ENCODE peak calls at places on chromosomes 16 and 17, in five cellular contexts. M is PC-3, A is neural progenitor cell, P is HCT116, X is MM.1S. K is an unnamed sample. For H3K36me3, the result is how much of the 10 kb centered on the place peaks cover.

GRCh38 chr17:58311429-58311894 is 17.1 kb downstream of the TSPOAP1 start:
- DNase-seq in X (no peak), A (no peak), M (no peak), P (no peak), K (no peak)

GRCh38 chr17:38401459-38401858 is 26.8 kb upstream of the ARHGAP23 start:
- DNase-seq in X (no peak), P (no peak), M (no peak), A (no peak), K (no peak)

GRCh38 chr17:42754782-42755181 is 6.2 kb upstream of the RAMP2 start:
- DNase-seq in X (no peak), P (no peak), A (no peak), M (peak), K (peak)

GRCh38 chr16:1941924-1942809 is 832 bp downstream of the MSRB1 start:
- DNase-seq in P (no peak), A (no peak), X (no peak), M (peak), K (peak)

GRCh38 chr16:3058173-3059030 is 7.0 kb upstream of the IL32 start:
- DNase-seq in A (peak), P (peak), X (peak), M (peak), K (peak)

GRCh38 chr17:81539961-81540675 is 11.9 kb downstream of the FSCN2 start:
- DNase-seq in M (no peak), X (no peak), A (no peak), P (no peak), K (no peak)

GRCh38 chr17:68343976-68344375 is 52.7 kb downstream of the ARSG start:
- DNase-seq in P (no peak), X (no peak), A (no peak), M (no peak), K (no peak)

GRCh38 chr16:77331802-77332586 is 102.8 kb downstream of the ADAMTS18 start:
- DNase-seq in P (no peak), A (no peak), X (no peak), M (no peak), K (no peak)

GRCh38 chr17:49989518-49989880 is 5.5 kb downstream of the DLX3 start:
- DNase-seq in A (peak), M (no peak), P (no peak), X (no peak), K (no peak)

GRCh38 chr16:84281077-84281476 is 13.6 kb upstream of the WFDC1 start:
- DNase-seq in P (peak), A (peak), M (peak), X (no peak), K (no peak)

GRCh38 chr17:30819941-30820705 is 4.4 kb downstream of the CRLF3 start:
- DNase-seq in P (no peak), M (no peak), X (no peak), A (no peak), K (peak)

DNA sequence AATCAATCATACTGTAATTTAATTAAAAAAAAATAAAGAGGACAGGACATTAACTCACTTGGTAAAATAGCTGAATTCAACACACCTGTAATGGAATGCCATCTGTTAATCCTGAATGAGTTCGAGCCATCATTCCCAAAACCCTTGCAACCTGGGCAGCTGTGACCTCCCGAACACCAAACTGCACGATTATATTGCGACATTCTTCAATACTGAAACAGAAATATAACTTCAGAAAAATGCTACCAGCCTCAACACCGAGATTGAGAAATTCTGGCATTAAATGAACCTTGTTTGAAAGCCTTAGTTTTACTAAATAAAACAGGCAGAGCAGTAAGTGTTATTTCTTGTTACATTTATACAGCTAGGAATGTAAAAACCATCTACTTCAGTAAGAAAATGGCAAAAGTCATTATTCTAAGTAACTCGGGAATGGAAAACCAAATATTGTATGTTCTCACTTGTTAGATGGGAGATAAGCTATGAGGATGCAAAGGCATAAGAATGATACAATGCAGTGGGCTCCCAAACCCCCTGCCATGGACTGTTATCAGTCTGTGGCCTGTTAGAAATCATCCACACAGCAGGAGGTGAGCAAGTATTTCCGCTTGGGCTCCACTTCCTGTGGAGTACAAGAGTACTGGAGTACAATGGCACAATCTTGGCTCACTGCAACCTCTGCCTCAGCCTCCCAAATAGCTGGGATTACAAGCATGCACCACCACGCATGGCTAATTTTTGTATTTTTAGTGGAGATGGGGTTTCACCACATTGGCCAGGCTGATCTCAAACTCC is 46.5 kb downstream of the CNOT1 start:
- DNase-seq in X (no peak), A (peak), M (no peak), P (no peak), K (no peak)
- H3K36me3 ChIP-seq in X (under half), A (half or more), M (under half), P (half or more), K (half or more)

DNA sequence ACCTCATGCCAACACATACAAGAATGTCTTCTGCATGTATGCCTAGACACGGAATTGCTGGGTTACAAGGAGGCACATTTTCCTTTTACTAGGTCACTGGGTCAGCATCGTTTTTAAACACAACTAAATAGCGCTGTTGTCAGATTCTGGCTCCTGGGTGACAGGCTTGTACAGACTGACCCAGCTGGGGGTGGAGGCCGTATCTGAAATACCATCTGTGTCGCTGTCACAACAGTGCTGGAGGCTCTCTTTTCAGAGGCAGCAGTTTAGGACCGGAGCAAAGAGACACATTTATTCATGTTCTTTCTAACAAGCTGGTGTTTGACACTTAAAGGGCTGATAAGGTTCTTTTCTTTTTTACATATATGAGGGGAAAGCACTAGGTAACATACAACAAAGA is 403.0 kb upstream of the ASIC2 start:
- DNase-seq in M (no peak), A (no peak), X (no peak), P (no peak), K (no peak)
- TF ChIP-seq EZH2phosphoT487 in M (no peak), A (no peak), X (no peak), P (no peak), K (no peak)

GRCh38 chr17:17165666-17166308 is 40.3 kb downstream of the PLD6 start:
- DNase-seq in A (no peak), X (no peak), M (no peak), P (no peak), K (no peak)
- H3K36me3 ChIP-seq in A (under half), X (under half), M (half or more), P (under half), K (under half)

DNA sequence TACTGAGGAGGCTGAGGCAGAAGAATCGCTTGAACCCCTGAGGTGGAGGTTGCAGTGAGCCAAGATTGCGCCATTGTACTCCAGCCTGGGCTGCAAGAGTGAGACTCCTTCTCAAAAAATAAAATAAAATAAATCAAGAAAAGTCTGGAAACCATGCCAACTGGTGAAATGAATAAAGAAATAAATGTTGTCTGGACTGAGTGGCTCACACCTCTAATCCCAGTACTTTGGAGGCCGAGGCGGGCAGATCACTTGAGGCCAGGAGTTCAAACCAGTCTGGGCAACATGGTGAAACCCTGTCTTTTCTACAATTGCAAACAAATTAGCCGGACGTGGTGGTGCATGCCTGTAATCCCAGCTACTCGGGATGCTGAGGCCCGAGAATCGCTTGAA is 744 bp upstream of the LRRC37A3 start:
- DNase-seq in X (no peak), P (no peak), A (peak), M (peak), K (peak)
- TF ChIP-seq EZH2phosphoT487 in X (no peak), P (no peak), A (no peak), M (no peak), K (no peak)

GRCh38 chr17:82924812-82925211 is 85.0 kb upstream of the ZNF750 start:
- DNase-seq in A (no peak), X (no peak), M (peak), P (peak), K (no peak)
- H3K36me3 ChIP-seq in A (under half), X (under half), M (under half), P (under half), K (under half)

GRCh38 chr17:34311291-34311690 is 7.9 kb upstream of the CCL8 start:
- DNase-seq in M (no peak), X (no peak), A (no peak), P (no peak), K (no peak)
- TF ChIP-seq EZH2phosphoT487 in M (no peak), X (no peak), A (no peak), P (no peak), K (no peak)

DNA sequence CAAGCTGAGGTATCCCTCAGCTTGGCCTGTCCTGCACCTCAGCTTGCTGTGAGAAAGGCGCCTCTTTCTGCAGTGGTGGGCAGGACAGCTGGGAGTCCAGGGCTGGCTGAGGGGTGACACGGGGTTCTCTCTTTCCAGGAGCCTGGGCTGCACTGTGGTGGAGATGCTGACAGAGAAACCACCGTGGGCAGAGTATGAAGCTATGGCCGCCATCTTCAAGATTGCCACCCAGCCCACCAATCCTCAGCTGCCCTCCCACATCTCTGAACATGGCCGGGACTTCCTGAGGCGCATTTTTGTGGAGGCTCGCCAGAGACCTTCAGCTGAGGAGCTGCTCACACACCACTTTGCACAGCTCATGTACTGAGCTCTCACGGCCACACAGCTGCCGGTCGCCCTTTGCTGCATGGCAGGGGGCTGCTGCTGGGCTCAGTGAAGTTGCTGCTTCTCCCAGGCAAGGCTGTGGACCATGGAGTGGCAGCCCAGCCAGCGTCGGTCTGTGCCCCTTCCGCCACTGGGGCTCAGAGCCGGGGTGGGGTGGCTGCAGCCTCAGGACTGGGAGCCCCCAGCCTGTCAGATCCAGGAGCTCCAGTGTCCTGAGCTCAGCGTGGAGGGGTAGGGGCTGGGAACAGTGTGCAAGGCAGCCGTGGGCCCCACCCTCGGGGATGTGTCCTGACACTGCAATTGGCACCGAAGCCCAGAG is 6.4 kb downstream of the LIMD2 start:
- DNase-seq in X (no peak), M (no peak), P (no peak), A (no peak), K (no peak)
- H3K36me3 ChIP-seq in X (under half), M (under half), P (under half), A (under half), K (under half)

K was measured in GM23248.